ENCODE peak calls at places on chromosome 21, in four cellular contexts. L is breast epithelium; M is effector memory CD4-positive, alpha-beta T cell; I is body of pancreas. P is an unnamed sample.

GRCh38 chr21:29174607-29175013 is 44.2 kb downstream of the MAP3K7CL start:
- DNase-seq in L (no peak), I (no peak), M (no peak), P (no peak)

GRCh38 chr21:43598416-43599120 is 60.7 kb downstream of the HSF2BP start:
- DNase-seq in M (no peak), I (no peak), L (no peak), P (no peak)

GRCh38 chr21:44527156-44527982 is 12.6 kb downstream of the KRTAP10-1 start:
- DNase-seq in M (no peak), L (no peak), I (peak; percentile 5), P (peak; percentile 26)

GRCh38 chr21:38352536-38353219 is 95.9 kb downstream of the KCNJ15 start:
- DNase-seq in I (peak; percentile 63), M (peak; percentile 3), L (peak; percentile 30), P (peak; percentile 62)

GRCh38 chr21:27734146-27734545 is 767.3 kb upstream of the ADAMTS5 start:
- DNase-seq in L (no peak), M (no peak), I (no peak), P (no peak)

GRCh38 chr21:38787461-38788274 is 18.1 kb upstream of the ETS2 start:
- DNase-seq in L (peak; percentile 75), I (peak; percentile 83), M (no peak), P (no peak)

GRCh38 chr21:38954450-38955059 is 148.8 kb downstream of the ETS2 start:
- DNase-seq in L (no peak), M (no peak), I (no peak), P (no peak)

GRCh38 chr21:43306911-43307676 is 119.8 kb downstream of the SIK1 start:
- DNase-seq in M (no peak), I (no peak), L (peak; percentile 71), P (peak; percentile 56)

GRCh38 chr21:39720126-39720778 is 24.7 kb upstream of the IGSF5 start:
- DNase-seq in L (no peak), I (no peak), M (no peak), P (no peak)

GRCh38 chr21:43758811-43759210 is 17.3 kb downstream of the CSTB start:
- DNase-seq in M (no peak), I (no peak), L (no peak), P (no peak)

GRCh38 chr21:43362306-43362927 is 64.5 kb downstream of the SIK1 start:
- DNase-seq in I (peak; percentile 30), M (peak; percentile 75), L (peak; percentile 82), P (peak; percentile 86)

GRCh38 chr21:36141513-36141925 is 6.6 kb downstream of the CBR3 start:
- DNase-seq in I (peak; percentile 91), M (peak; percentile 80), L (peak; percentile 89), P (peak; percentile 58)

GRCh38 chr21:39215078-39215477 is 31.8 kb upstream of the PSMG1 start:
- DNase-seq in M (no peak), I (no peak), L (no peak), P (no peak)

GRCh38 chr21:34885636-34886553 is 163.2 kb downstream of the RUNX1 start:
- DNase-seq in I (no peak), M (no peak), L (no peak), P (no peak)

GRCh38 chr21:34882719-34883131 is 166.4 kb downstream of the RUNX1 start:
- DNase-seq in L (no peak), M (no peak), I (no peak), P (no peak)

GRCh38 chr21:34885125-34885524 is 164.0 kb downstream of the RUNX1 start:
- DNase-seq in I (no peak), M (no peak), L (no peak), P (no peak)

GRCh38 chr21:34883501-34884271 is 165.4 kb downstream of the RUNX1 start:
- DNase-seq in M (no peak), L (no peak), I (no peak), P (no peak)

GRCh38 chr21:34884346-34884929 is 164.7 kb downstream of the RUNX1 start:
- DNase-seq in L (no peak), I (no peak), M (no peak), P (no peak)
- H3K27ac ChIP-seq in L (peak overlapping the region; percentile 94), I (no peak overlapping the region), M (no peak overlapping the region), P (no peak overlapping the region)

GRCh38 chr21:15772654-15773053 is 42.9 kb downstream of the USP25 start:
- DNase-seq in I (no peak), L (no peak), M (no peak), P (no peak)
- H3K4me1 ChIP-seq in I (peaks cover 18% of the 10 kb centered on the region), L (no peaks in the 10 kb centered on the region), M (no peaks in the 10 kb centered on the region), P (peaks cover 2% of the 10 kb centered on the region)

GRCh38 chr21:34569381-34569979 is 45.4 kb downstream of the RCAN1 start:
- DNase-seq in M (no peak), I (no peak), L (no peak), P (no peak)

GRCh38 chr21:34571994-34572393 is 42.9 kb downstream of the RCAN1 start:
- DNase-seq in M (no peak), L (no peak), I (no peak), P (no peak)

GRCh38 chr21:34574581-34574980 is 40.3 kb downstream of the RCAN1 start:
- DNase-seq in L (no peak), I (no peak), M (no peak), P (no peak)

GRCh38 chr21:34567574-34567973 is 47.3 kb downstream of the RCAN1 start:
- DNase-seq in M (no peak), L (no peak), I (no peak), P (no peak)

DNA sequence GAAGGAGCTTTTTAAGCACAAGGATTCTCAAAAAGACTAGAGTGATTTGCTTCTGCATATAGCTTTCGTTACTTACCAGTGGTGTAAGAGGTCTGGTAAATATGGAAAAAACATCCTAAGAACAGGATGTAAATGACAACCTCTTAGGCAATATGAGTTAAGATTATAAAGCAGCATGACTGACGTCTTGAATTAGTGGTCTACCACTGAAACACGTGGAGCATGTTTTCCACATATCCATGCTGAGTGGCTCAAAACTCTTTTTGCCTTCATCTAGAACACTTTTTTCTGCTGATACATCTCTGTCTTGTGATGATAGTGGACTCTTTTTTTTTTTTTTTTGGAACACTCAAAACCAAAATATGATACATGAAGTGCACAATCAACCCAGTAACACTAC is 44.6 kb downstream of the RCAN1 start:
- DNase-seq in I (no peak), L (no peak), M (no peak), P (no peak)
- H3K9me3 ChIP-seq in I (no peaks in the 10 kb centered on the region), L (no peaks in the 10 kb centered on the region), M (no peaks in the 10 kb centered on the region), P (no peaks in the 10 kb centered on the region)

DNA sequence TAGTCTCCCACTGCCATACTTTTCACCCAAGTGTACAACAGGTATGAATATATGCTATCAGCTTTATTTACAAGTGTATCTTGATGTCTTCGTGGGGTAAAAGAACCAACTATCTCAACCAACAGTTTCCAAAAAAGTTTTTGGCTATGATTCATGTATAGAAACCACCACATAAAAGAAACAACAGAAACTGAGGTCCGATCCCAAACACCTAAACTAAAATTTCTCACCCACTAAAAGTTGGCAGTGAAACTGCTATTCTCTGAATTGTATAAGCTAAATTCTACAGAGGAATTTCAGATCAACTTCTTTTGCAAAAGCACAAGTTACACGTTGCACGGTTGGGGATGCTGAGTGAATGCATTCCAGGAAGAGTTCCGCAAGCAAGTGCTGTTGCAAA is 5.0 kb upstream of the KCNE1 start:
- DNase-seq in I (no peak), L (no peak), M (no peak), P (no peak)
- H3K27ac ChIP-seq in I (no peak overlapping the region), L (no peak overlapping the region), M (no peak overlapping the region), P (no peak overlapping the region)

GRCh38 chr21:42252267-42252666 is 33.3 kb downstream of the ABCG1 start:
- DNase-seq in I (no peak), L (no peak), M (no peak), P (no peak)

GRCh38 chr21:42251654-42252053 is 32.7 kb downstream of the ABCG1 start:
- DNase-seq in M (no peak), I (no peak), L (no peak), P (no peak)

GRCh38 chr21:42252778-42253340 is 33.9 kb downstream of the ABCG1 start:
- DNase-seq in I (peak; percentile 45), L (no peak), M (no peak), P (no peak)

GRCh38 chr21:42248783-42249597 is 30.1 kb downstream of the ABCG1 start:
- DNase-seq in I (no peak), L (no peak), M (no peak), P (no peak)

DNA sequence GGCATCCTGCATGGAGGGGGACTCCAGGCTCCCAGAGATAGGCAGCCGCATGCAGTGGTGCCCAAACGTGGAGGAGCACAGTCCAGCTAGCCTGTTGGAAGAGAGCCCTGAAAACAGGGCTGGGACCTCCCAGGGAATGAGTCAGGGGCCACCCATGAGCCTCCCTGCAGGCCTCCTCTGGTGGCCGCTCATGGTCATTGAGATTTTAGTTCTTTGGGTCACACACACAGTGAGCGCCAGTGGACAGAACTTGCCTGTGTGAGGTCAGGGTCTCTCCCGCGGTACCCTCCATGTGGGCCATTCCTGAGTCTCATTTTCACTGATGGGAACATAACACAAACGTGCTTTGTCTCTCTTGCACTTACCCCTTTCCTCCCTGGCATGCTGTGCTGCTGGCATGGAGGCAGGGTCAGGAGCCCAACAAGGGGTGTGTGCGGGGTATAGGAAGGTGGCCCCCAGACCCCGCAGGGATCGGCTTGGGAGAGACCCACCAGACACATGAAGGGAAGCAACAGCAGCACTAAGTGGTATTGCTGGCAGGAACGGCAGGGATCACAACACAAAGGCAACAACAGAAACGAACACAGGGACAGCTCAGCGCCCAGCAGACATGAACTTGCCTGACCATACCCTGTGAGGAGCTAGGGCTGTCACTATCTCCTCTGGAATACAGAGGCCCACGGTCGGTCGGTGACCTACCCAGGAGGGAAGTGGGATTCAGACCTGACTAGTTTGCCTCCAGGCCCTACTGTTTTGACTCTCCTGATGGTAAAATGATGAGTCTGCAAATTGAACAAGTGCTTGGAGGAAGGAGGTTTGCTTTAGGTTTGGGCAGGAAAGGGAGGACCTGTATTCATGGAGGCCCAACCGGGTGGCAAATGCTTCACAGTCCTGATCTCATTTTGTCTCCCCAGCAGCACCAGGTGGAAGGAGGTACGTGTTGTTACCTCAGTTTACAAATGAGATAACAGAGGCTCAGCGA is 31.8 kb downstream of the ABCG1 start:
- DNase-seq in L (no peak), I (no peak), M (no peak), P (no peak)
- H3K4me1 ChIP-seq in L (no peaks in the 10 kb centered on the region), I (no peaks in the 10 kb centered on the region), M (no peaks in the 10 kb centered on the region), P (no peaks in the 10 kb centered on the region)

GRCh38 chr21:40829791-40830190 is 17.2 kb downstream of the DSCAM start:
- DNase-seq in I (no peak), L (no peak), M (no peak), P (no peak)
- H3K9me3 ChIP-seq in I (no peaks in the 10 kb centered on the region), L (no peaks in the 10 kb centered on the region), M (no peaks in the 10 kb centered on the region), P (no peaks in the 10 kb centered on the region)

P was measured in right cardiac atrium.